ENCODE peak calls at places on chromosome 19, in six cellular contexts. K, S, P, G, A and W are unnamed samples.

GRCh38 chr19:28633223-28634030 is 579.5 kb downstream of the UQCRFS1 start:
- DNase-seq in K (no peak), S (peak), P (peak), G (no peak), A (peak), W (no peak)

GRCh38 chr19:54388001-54388802 is 23.5 kb upstream of the LAIR1 start:
- DNase-seq in K (peak), S (no peak), P (no peak), G (no peak), A (no peak), W (no peak)

GRCh38 chr19:898663-899062 is 5.4 kb downstream of the RNU6-9 start:
- DNase-seq in K (no peak), S (no peak), P (no peak), G (peak), A (no peak), W (no peak)

GRCh38 chr19:5314907-5315298 is 25.7 kb downstream of the PTPRS start:
- DNase-seq in K (no peak), S (no peak), P (no peak), G (no peak), A (no peak), W (no peak)

GRCh38 chr19:40341601-40342482 is 6.4 kb downstream of the C19orf47 start:
- DNase-seq in K (no peak), S (no peak), P (no peak), G (no peak), A (no peak), W (no peak)

GRCh38 chr19:53555352-53555751 is 17.4 kb downstream of the ZNF331 start:
- DNase-seq in K (no peak), S (peak), P (no peak), G (no peak), A (no peak), W (no peak)

GRCh38 chr19:28905996-28906395 is 307.0 kb downstream of the UQCRFS1 start:
- DNase-seq in K (no peak), S (no peak), P (peak), G (no peak), A (peak), W (no peak)

GRCh38 chr19:14116918-14117578 is 514 bp downstream of the PRKACA start:
- DNase-seq in K (no peak), S (peak), P (no peak), G (no peak), A (no peak), W (no peak)

GRCh38 chr19:21463449-21464105 is 41.8 kb upstream of the ZNF429 start:
- DNase-seq in K (no peak), S (peak), P (no peak), G (no peak), A (peak), W (peak)